ENCODE peak calls at places on chromosomes 5 and 9, in seven cellular contexts. D is GM20000; X is H1; E is MG63; U is RKO; S is germinal center; P is activated CD4-positive, alpha-beta memory T cell treated with anti-CD3 and anti-CD28 coated beads for 36 hours. V is an unnamed sample.

GRCh38 chr9:899440-900184 is 58.1 kb downstream of the DMRT1 start:
- DNase-seq in U (no peak), S (peak; percentile 13), X (no peak), P (no peak), D (peak; percentile 12), E (no peak), V (no peak)

GRCh38 chr5:114055318-114055788 is 306.5 kb upstream of the KCNN2 start:
- DNase-seq in S (no peak), P (no peak), D (no peak), U (no peak), X (peak; percentile 44), E (peak; percentile 57), V (no peak)

GRCh38 chr5:133425183-133425582 is 187.2 kb downstream of the FSTL4 start:
- DNase-seq in D (no peak), X (peak; percentile 53), U (no peak), P (no peak), E (no peak), S (no peak), V (no peak)

GRCh38 chr5:61969347-61969746 is 336.7 kb upstream of the KIF2A start:
- DNase-seq in E (no peak), X (no peak), D (no peak), S (no peak), P (no peak), U (peak; percentile 55), V (no peak)

GRCh38 chr5:132019857-132020555 is 8.5 kb upstream of the ACSL6 start:
- DNase-seq in P (peak; percentile 91), D (peak; percentile 79), E (no peak), U (no peak), S (no peak), X (no peak), V (no peak)

GRCh38 chr9:15529566-15530324 is 19.0 kb upstream of the PSIP1 start:
- DNase-seq in X (no peak), D (peak; percentile 81), E (no peak), P (no peak), S (no peak), U (no peak), V (no peak)

GRCh38 chr5:34913072-34913471 is 2.2 kb downstream of the RAD1 start:
- DNase-seq in S (no peak), U (no peak), X (no peak), E (no peak), D (no peak), P (no peak), V (no peak)

GRCh38 chr5:135596364-135596763 is 17.6 kb upstream of the CXCL14 start:
- DNase-seq in U (no peak), D (no peak), P (no peak), S (no peak), E (no peak), X (no peak), V (no peak)

GRCh38 chr5:16492398-16493175 is 27.0 kb upstream of the ZNF622 start:
- DNase-seq in U (peak; percentile 53), S (no peak), P (no peak), D (no peak), X (no peak), E (peak; percentile 29), V (no peak)

GRCh38 chr9:1198085-1198484 is 147.9 kb downstream of the DMRT2 start:
- DNase-seq in E (no peak), P (no peak), D (no peak), U (peak; percentile 15), X (no peak), S (no peak), V (no peak)

GRCh38 chr5:127320032-127320945 is 29.7 kb downstream of the MEGF10 start:
- DNase-seq in P (peak; percentile 33), X (no peak), E (no peak), S (no peak), U (no peak), D (no peak), V (no peak)

GRCh38 chr9:68507796-68508145 is 32.9 kb downstream of the TMEM252 start:
- DNase-seq in U (no peak), D (no peak), E (no peak), S (no peak), X (no peak), P (no peak), V (no peak)

GRCh38 chr5:139180850-139181785 is 17.1 kb downstream of the SIL1 start:
- DNase-seq in P (no peak), X (no peak), S (no peak), E (peak; percentile 53), U (no peak), D (no peak), V (no peak)

GRCh38 chr5:127518319-127518621 is 830 bp downstream of the PRRC1 start:
- DNase-seq in P (no peak), E (no peak), S (peak; percentile 46), X (no peak), U (peak; percentile 71), D (peak; percentile 46), V (no peak)

GRCh38 chr9:116269250-116269649 is 115.7 kb downstream of the PAPPA start:
- DNase-seq in E (peak; percentile 52), P (no peak), X (no peak), D (no peak), S (no peak), U (peak; percentile 41), V (no peak)

GRCh38 chr5:168114444-168115017 is 176.9 kb upstream of the WWC1 start:
- DNase-seq in E (peak; percentile 72), U (peak; percentile 74), S (peak; percentile 30), D (peak; percentile 66), P (peak; percentile 74), X (peak; percentile 43), V (no peak)

GRCh38 chr9:73152445-73152844 is 780 bp downstream of the ANXA1 start:
- DNase-seq in D (no peak), S (no peak), X (no peak), U (peak; percentile 34), E (no peak), P (no peak), V (no peak)

GRCh38 chr5:142426129-142426641 is 101.4 kb upstream of the SPRY4 start:
- DNase-seq in S (no peak), X (no peak), U (no peak), P (peak; percentile 66), E (peak; percentile 90), D (no peak), V (no peak)

GRCh38 chr5:157877821-157878220 is 18.9 kb upstream of the CLINT1 start:
- DNase-seq in S (no peak), X (no peak), D (no peak), E (no peak), P (no peak), U (no peak), V (no peak)

GRCh38 chr5:133870661-133871060 is 97.8 kb downstream of the C5orf15 start:
- DNase-seq in U (no peak), X (no peak), E (peak; percentile 78), P (no peak), D (no peak), S (no peak), V (no peak)